ENCODE peak calls at places on chromosome 20, in five cellular contexts. M is ovary, W is tibial nerve, A is bronchial epithelial cell, U is GM06990. I is an unnamed sample.
A peak's percentile ranks its signal among the peaks of the same experiment; 100 is the strongest.

GRCh38 chr20:50020283-50020682 is 37.5 kb downstream of the SNAI1 start:
- DNase-seq in M (no peak), W (no peak), A (peak; percentile 78), U (no peak), I (no peak)

GRCh38 chr20:16107172-16107870 is 465.9 kb downstream of the KIF16B start:
- DNase-seq in M (no peak), W (no peak), A (no peak), U (no peak), I (no peak)

GRCh38 chr20:3854462-3854870 is 7.8 kb downstream of the MAVS start:
- DNase-seq in M (no peak), W (no peak), A (no peak), U (no peak), I (no peak)

GRCh38 chr20:50690979-50691584 is at the start of gene RIPOR3:
- DNase-seq in M (peak; percentile 35), W (no peak), A (no peak), U (no peak), I (no peak)

GRCh38 chr20:37907677-37908397 is 4.9 kb downstream of the VSTM2L start:
- DNase-seq in M (no peak), W (no peak), A (peak; percentile 42), U (no peak), I (no peak)

GRCh38 chr20:41138527-41139226 is 1.3 kb downstream of the PLCG1 start:
- DNase-seq in M (no peak), W (no peak), A (no peak), U (peak; percentile 29), I (peak; percentile 40)

GRCh38 chr20:40754372-40754943 is 65.4 kb upstream of the MAFB start:
- DNase-seq in M (no peak), W (no peak), A (no peak), U (no peak), I (no peak)

GRCh38 chr20:60071965-60072364 is 113.7 kb downstream of the CDH26 start:
- DNase-seq in M (no peak), W (no peak), A (peak; percentile 86), U (no peak), I (no peak)

GRCh38 chr20:309306-309840 is 12.0 kb downstream of the ZCCHC3 start:
- DNase-seq in M (no peak), W (no peak), A (no peak), U (no peak), I (no peak)

GRCh38 chr20:17925300-17925939 is 43.2 kb downstream of the SNX5 start:
- DNase-seq in M (no peak), W (no peak), A (no peak), U (no peak), I (no peak)

GRCh38 chr20:63955281-63955845 is 853 bp downstream of the UCKL1 start:
- DNase-seq in M (no peak), W (no peak), A (no peak), U (peak; percentile 64), I (peak; percentile 29)

GRCh38 chr20:44946266-44946852 is 13.8 kb downstream of the TOMM34 start:
- DNase-seq in M (no peak), W (no peak), A (no peak), U (no peak), I (no peak)

GRCh38 chr20:54514020-54514607 is 38.7 kb downstream of the DOK5 start:
- DNase-seq in M (no peak), W (no peak), A (no peak), U (no peak), I (no peak)

GRCh38 chr20:21394120-21394519 is 3.2 kb downstream of the NKX2-4 start:
- DNase-seq in M (no peak), W (no peak), A (no peak), U (no peak), I (no peak)

GRCh38 chr20:41664584-41664983 is 46.4 kb upstream of the CHD6 start:
- DNase-seq in M (no peak), W (no peak), A (peak; percentile 20), U (peak; percentile 13), I (no peak)

GRCh38 chr20:38426006-38426405 is 9.1 kb downstream of the SNHG17 start:
- DNase-seq in M (no peak), W (no peak), A (peak; percentile 80), U (no peak), I (no peak)

GRCh38 chr20:47907031-47907670 is 121.9 kb upstream of the SULF2 start:
- DNase-seq in M (no peak), W (no peak), A (no peak), U (no peak), I (no peak)

GRCh38 chr20:11912013-11912663 is 5.6 kb upstream of the BTBD3 start:
- DNase-seq in M (no peak), W (no peak), A (peak; percentile 37), U (no peak), I (no peak)

GRCh38 chr20:19973920-19974620 is 43.1 kb upstream of the NAA20 start:
- DNase-seq in M (peak; percentile 68), W (peak; percentile 69), A (peak; percentile 66), U (no peak), I (no peak)

GRCh38 chr20:58647162-58647813 is 3.8 kb upstream of the STX16 start:
- DNase-seq in M (no peak), W (no peak), A (no peak), U (no peak), I (no peak)

GRCh38 chr20:24651973-24652340 is 182.5 kb downstream of the SYNDIG1 start:
- DNase-seq in M (no peak), W (no peak), A (no peak), U (no peak), I (no peak)

GRCh38 chr20:7883309-7883708 is 56.9 kb downstream of the HAO1 start:
- DNase-seq in M (no peak), W (no peak), A (no peak), U (no peak), I (no peak)

GRCh38 chr20:46487628-46488027 is 25.7 kb downstream of the ZNF334 start:
- DNase-seq in M (no peak), W (no peak), A (no peak), U (no peak), I (no peak)
- H3K36me3 ChIP-seq in M (no peaks in the 10 kb centered on the region), W (no peaks in the 10 kb centered on the region), A (no peaks in the 10 kb centered on the region), U (no peaks in the 10 kb centered on the region), I (no peaks in the 10 kb centered on the region)

GRCh38 chr20:5969348-5969935 is 19.0 kb downstream of the MCM8 start:
- DNase-seq in M (no peak), W (no peak), A (no peak), U (no peak), I (no peak)
- H3K36me3 ChIP-seq in M (no peaks in the 10 kb centered on the region), W (no peaks in the 10 kb centered on the region), A (peaks cover 1% of the 10 kb centered on the region), U (peaks cover 3% of the 10 kb centered on the region), I (no peaks in the 10 kb centered on the region)

GRCh38 chr20:33711446-33711738 is 8.7 kb downstream of the PXMP4 start:
- DNase-seq in M (no peak), W (no peak), A (no peak), U (no peak), I (no peak)

GRCh38 chr20:33709905-33710541 is 10.1 kb downstream of the PXMP4 start:
- DNase-seq in M (no peak), W (no peak), A (no peak), U (no peak), I (no peak)

GRCh38 chr20:33710681-33711445 is 9.2 kb downstream of the PXMP4 start:
- DNase-seq in M (no peak), W (no peak), A (no peak), U (no peak), I (no peak)

GRCh38 chr20:33707668-33708067 is 12.4 kb downstream of the PXMP4 start:
- DNase-seq in M (no peak), W (no peak), A (no peak), U (no peak), I (no peak)

DNA sequence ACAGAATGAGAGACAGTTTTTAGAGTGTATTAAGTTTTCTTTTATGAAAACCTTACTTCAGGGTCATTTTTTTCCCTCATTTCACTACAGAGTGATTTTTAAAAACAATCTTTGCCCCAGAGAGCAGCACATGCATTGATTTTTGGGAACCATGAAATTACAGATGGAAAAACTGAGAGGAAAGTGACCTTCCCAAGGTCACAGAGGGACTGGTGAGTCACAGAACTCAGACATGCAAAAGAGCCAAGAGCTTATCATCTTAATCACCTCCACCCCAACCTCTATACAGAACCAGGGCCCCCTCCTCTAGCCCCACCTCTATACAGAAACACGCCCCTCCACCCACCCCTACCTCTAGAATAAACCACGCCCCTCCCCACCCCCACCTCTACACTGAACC is 10.7 kb downstream of the PXMP4 start:
- DNase-seq in M (no peak), W (no peak), A (no peak), U (no peak), I (no peak)
- H3K36me3 ChIP-seq in M (no peaks in the 10 kb centered on the region), W (no peaks in the 10 kb centered on the region), A (peaks cover 4% of the 10 kb centered on the region), U (peaks cover 4% of the 10 kb centered on the region), I (peaks cover 33% of the 10 kb centered on the region)

DNA sequence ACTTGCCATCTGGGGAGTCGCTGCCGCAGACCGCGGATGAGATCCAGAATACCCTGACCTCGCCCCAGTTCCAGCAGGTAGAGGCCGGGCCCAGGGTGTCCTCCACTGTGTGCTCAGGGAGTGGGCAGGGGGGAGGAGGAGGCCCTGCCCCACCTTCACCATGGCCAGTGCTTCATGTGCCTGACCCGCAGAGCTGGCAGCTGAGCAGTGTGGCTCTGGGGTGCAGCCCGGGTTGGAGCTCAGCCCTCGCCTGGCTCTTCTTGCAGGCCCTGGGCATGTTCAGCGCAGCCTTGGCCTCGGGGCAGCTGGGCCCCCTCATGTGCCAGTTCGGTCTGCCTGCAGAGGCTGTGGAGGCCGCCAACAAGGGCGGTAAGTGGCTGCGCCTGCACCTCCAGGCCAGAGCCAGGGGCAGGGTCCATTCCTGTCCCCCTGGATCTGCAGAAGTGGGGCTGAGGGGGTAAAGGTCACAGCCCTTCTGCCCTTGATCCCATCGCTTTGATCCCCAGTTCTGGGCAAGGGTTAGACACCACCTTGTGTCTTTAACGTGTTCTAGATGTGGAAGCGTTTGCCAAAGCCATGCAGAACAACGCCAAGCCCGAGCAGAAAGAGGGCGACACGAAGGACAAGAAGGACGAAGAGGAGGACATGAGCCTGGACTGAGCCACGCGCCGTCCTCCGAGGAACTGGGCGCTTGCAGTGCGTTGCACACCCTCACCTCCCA is 5.5 kb downstream of the ADRM1 start:
- DNase-seq in M (no peak), W (no peak), A (peak; percentile 3), U (no peak), I (no peak)
- H3K36me3 ChIP-seq in M (no peaks in the 10 kb centered on the region), W (peaks cover 28% of the 10 kb centered on the region), A (peaks cover 68% of the 10 kb centered on the region), U (peaks cover 35% of the 10 kb centered on the region), I (peaks cover 36% of the 10 kb centered on the region)

DNA sequence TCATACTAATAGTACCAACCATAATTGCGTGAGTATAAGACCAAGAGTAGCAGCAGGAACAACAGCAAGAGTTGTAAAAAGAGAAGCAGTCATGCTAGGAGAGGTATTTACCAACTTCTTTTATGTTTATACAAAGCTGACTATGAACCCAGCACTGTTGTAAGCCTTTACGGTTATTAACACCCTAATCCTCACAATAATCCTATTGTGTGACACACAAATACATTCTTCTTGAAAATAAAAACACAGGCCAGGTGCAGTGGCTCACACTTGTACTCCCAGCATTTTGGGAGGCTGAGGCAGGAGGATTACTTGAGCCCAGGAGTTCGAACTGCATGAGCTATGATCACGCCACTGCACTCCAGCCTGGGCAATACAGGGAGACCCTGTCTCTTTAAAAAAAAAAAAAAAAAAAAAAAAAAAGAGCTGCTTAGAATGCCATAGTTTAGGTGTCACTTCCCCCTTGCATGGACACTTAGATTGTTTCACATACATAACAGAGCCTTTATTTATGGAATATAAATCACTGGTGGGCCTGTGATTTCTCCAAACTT is 20.2 kb downstream of the HCK start:
- DNase-seq in M (no peak), W (no peak), A (no peak), U (no peak), I (no peak)
- H3K36me3 ChIP-seq in M (no peaks in the 10 kb centered on the region), W (no peaks in the 10 kb centered on the region), A (no peaks in the 10 kb centered on the region), U (no peaks in the 10 kb centered on the region), I (no peaks in the 10 kb centered on the region)

I was measured in effector memory CD4-positive, alpha-beta T cell.